ENCODE peak calls at places on chromosome 14, in seven cellular contexts. F is cardiac muscle cell; V is CD4-positive, alpha-beta T cell; K is activated B cell treated with CpG ODN at 0.5 μM for 24 hours; C is A549; S is B cell; A is MCF 10A. M is an unnamed sample.

GRCh38 chr14:70718383-70719123 is 76.8 kb downstream of the TTC9 start:
- DNase-seq in F (no peak), V (no peak), K (no peak), C (peak), S (no peak), A (peak), M (no peak)

GRCh38 chr14:53695692-53696091 is 260.9 kb downstream of the BMP4 start:
- DNase-seq in F (no peak), V (no peak), K (no peak), C (no peak), S (no peak), A (no peak), M (no peak)

GRCh38 chr14:39430762-39431415 is 1.3 kb downstream of the FBXO33 start:
- DNase-seq in F (no peak), V (no peak), K (no peak), C (peak), S (no peak), A (no peak), M (no peak)

GRCh38 chr14:71324767-71325272 is 417.6 kb downstream of the PCNX1 start:
- DNase-seq in F (peak), V (no peak), K (peak), C (no peak), S (peak), A (peak), M (no peak)

GRCh38 chr14:71206123-71206522 is 298.9 kb downstream of the PCNX1 start:
- DNase-seq in F (no peak), V (no peak), K (no peak), C (no peak), S (no peak), A (no peak), M (no peak)

GRCh38 chr14:65927871-65928270 is 515.3 kb downstream of the FUT8 start:
- DNase-seq in F (no peak), V (peak), K (no peak), C (no peak), S (no peak), A (no peak), M (no peak)

GRCh38 chr14:68638817-68639517 is 153.9 kb downstream of the ZFP36L1 start:
- DNase-seq in F (no peak), V (no peak), K (no peak), C (no peak), S (no peak), A (no peak), M (no peak)

GRCh38 chr14:80150301-80150700 is 61.0 kb downstream of the DIO2 start:
- DNase-seq in F (no peak), V (no peak), K (no peak), C (no peak), S (no peak), A (no peak), M (no peak)

GRCh38 chr14:43949410-43949809 is 557.7 kb downstream of the FSCB start:
- DNase-seq in F (no peak), V (no peak), K (no peak), C (no peak), S (no peak), A (no peak), M (no peak)

GRCh38 chr14:91367173-91368171 is 50.1 kb downstream of the CCDC88C start:
- DNase-seq in F (no peak), V (peak), K (peak), C (peak), S (peak), A (peak), M (no peak)

GRCh38 chr14:63766616-63767015 is 38.8 kb upstream of the SGPP1 start:
- DNase-seq in F (no peak), V (no peak), K (no peak), C (no peak), S (no peak), A (no peak), M (no peak)

GRCh38 chr14:74852922-74853530 is 22.9 kb downstream of the PROX2 start:
- DNase-seq in F (no peak), V (no peak), K (no peak), C (no peak), S (no peak), A (no peak), M (no peak)

GRCh38 chr14:77023001-77023996 is 5.2 kb downstream of the IRF2BPL start:
- DNase-seq in F (peak), V (no peak), K (no peak), C (peak), S (no peak), A (peak), M (no peak)

GRCh38 chr14:57290753-57291152 is 22.0 kb downstream of the AP5M1 start:
- DNase-seq in F (no peak), V (no peak), K (no peak), C (no peak), S (no peak), A (no peak), M (no peak)

GRCh38 chr14:50997712-50998111 is 53.4 kb upstream of the PYGL start:
- DNase-seq in F (peak), V (no peak), K (no peak), C (no peak), S (no peak), A (no peak), M (no peak)

GRCh38 chr14:93231129-93231979 is 24.3 kb downstream of the UBR7 start:
- DNase-seq in F (no peak), V (no peak), K (no peak), C (peak), S (no peak), A (no peak), M (no peak)

GRCh38 chr14:64704743-64705405 is 650 bp downstream of the PLEKHG3 start:
- DNase-seq in F (peak), V (no peak), K (no peak), C (no peak), S (peak), A (no peak), M (no peak)

GRCh38 chr14:64808449-64808848 is 71.3 kb downstream of the SPTB start:
- DNase-seq in F (no peak), V (no peak), K (no peak), C (no peak), S (no peak), A (no peak), M (no peak)

GRCh38 chr14:54809767-54810166 is 92.9 kb downstream of the GCH1 start:
- DNase-seq in F (no peak), V (no peak), K (no peak), C (no peak), S (no peak), A (no peak), M (no peak)

GRCh38 chr14:26596722-26597030 is 1.2 kb downstream of the NOVA1 start:
- DNase-seq in F (peak), V (no peak), K (no peak), C (peak), S (no peak), A (no peak), M (no peak)

GRCh38 chr14:92649934-92650545 is 98.4 kb downstream of the LGMN start:
- DNase-seq in F (no peak), V (no peak), K (no peak), C (no peak), S (no peak), A (peak), M (no peak)

GRCh38 chr14:98984719-98985041 is 287.3 kb downstream of the BCL11B start:
- DNase-seq in F (no peak), V (peak), K (no peak), C (no peak), S (no peak), A (no peak), M (no peak)

GRCh38 chr14:78758333-78758732 is 588.2 kb downstream of the NRXN3 start:
- DNase-seq in F (peak), V (no peak), K (no peak), C (peak), S (no peak), A (peak), M (no peak)

GRCh38 chr14:26522985-26523384 is 74.8 kb downstream of the NOVA1 start:
- DNase-seq in F (no peak), V (no peak), K (no peak), C (no peak), S (no peak), A (no peak), M (no peak)

GRCh38 chr14:104370256-104370870 is 209.2 kb upstream of the C14orf180 start:
- DNase-seq in F (peak), V (no peak), K (no peak), C (peak), S (no peak), A (peak), M (no peak)

GRCh38 chr14:70780396-70781075 is 28.8 kb downstream of the MAP3K9 start:
- DNase-seq in F (peak), V (no peak), K (peak), C (no peak), S (peak), A (no peak), M (no peak)

GRCh38 chr14:32711103-32711680 is 227.5 kb upstream of the NPAS3 start:
- DNase-seq in F (peak), V (no peak), K (no peak), C (peak), S (no peak), A (peak), M (no peak)
- TF ChIP-seq CTCF in F (peak), V (no peak), K (no peak), C (peak), S (peak), A (peak), M (no peak)

GRCh38 chr14:24136684-24137528 is 912 bp downstream of the PSME1 start:
- DNase-seq in F (no peak), V (no peak), K (no peak), C (no peak), S (no peak), A (no peak), M (no peak)

GRCh38 chr14:24138396-24139271 is 2.6 kb downstream of the PSME1 start:
- DNase-seq in F (no peak), V (no peak), K (no peak), C (no peak), S (no peak), A (no peak), M (no peak)

GRCh38 chr14:24137529-24138395 is 1.8 kb downstream of the PSME1 start:
- DNase-seq in F (no peak), V (no peak), K (no peak), C (no peak), S (no peak), A (no peak), M (no peak)

GRCh38 chr14:24141030-24141880 is at the start of gene EMC9:
- DNase-seq in F (peak), V (peak), K (peak), C (peak), S (peak), A (peak), M (peak)

DNA sequence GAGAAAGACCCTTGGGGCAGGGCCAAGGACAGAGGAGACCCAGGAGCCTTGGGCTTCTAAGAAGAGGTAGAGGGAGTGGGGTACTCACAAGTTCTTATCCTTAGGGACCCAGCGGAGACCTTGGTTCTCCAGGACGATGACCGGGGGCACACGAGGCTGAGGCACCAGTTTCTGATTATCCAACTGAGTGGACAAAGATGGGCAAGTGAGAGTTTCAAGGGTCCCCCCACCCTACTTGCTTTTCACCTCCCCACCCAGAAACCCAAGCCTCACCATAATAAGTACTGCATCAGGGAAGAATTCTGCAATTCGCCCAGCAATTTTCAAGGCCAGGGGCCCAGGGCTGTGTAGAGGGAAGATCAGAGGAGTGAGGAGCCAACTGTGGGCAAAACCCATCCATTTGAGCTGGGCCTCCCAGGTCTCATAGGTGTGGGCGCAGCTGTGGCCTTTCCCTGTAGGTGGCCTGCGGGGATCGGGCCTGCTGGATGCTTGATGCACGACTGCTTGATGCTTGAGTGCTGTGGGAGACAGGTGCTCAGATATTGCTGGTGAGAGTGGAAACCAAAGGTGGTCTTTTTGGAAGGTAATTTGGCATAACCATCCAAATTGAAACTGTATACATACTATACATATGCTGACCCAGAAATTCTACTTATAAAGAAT is 2.0 kb downstream of the EMC9 start:
- DNase-seq in F (no peak), V (no peak), K (no peak), C (peak), S (no peak), A (no peak), M (no peak)
- TF ChIP-seq CTCF in F (no peak), V (no peak), K (no peak), C (no peak), S (no peak), A (no peak), M (no peak)

DNA sequence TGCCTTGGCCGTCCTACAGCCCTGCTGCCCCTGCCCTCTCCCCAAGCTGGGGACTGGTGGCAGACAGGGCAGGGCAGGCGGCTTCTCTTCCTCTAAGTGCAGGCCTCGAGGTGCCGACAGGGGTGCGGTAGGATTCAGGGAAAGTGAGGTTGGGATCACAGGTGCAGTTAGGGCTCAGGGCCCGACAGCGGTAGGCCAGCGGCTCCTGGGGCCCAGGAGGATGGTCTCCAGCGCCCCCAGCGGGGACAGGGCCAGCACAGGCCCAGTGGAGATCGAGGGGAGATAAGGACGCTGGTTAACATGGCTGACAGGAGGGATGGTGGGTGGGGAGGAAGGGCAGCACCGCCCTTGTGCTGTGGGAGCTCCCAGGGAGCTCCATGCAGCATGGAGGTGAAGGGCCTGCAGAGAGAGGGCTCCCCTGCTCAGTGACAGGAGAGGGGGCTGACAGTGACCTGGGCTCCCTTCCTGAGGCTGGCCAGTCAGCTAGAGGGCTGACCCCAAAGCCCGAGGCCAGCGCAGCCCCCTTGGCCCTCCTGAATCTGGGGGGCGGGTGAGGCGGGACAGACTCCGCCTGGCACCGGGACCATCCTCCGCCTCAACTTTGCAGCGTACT is 860 bp upstream of the CRIP1 start:
- DNase-seq in F (peak), V (peak), K (peak), C (peak), S (peak), A (no peak), M (no peak)
- TF ChIP-seq CTCF in F (peak), V (no peak), K (no peak), C (peak), S (peak), A (no peak), M (no peak)

DNA sequence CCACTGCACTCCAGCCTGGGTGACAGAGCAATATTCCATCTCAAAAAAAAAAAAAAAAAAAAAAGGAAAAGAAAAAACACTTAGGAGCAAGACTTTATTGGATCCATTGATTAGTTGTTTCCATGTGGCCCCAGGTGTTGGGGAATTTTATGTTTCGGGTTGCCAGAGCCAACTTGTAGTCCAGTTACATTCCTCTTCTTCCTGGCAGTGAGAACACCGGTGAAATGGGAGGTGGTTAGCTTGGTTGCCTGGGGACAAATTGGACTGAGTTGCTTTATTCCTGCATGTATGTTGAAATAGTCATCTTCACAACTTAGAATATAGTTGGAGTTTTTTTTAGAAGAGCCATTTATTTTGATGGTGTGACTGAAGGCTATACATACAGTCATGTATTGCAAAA is 12.6 kb downstream of the RCOR1 start:
- DNase-seq in F (no peak), V (no peak), K (no peak), C (no peak), S (no peak), A (peak), M (no peak)
- TF ChIP-seq CTCF in F (no peak), V (no peak), K (no peak), C (no peak), S (no peak), A (no peak), M (no peak)

GRCh38 chr14:96297000-96297399 is 41.0 kb downstream of the BDKRB1 start:
- DNase-seq in F (no peak), V (no peak), K (no peak), C (peak), S (no peak), A (peak), M (no peak)
- TF ChIP-seq CTCF in F (peak), V (peak), K (no peak), C (peak), S (peak), A (peak), M (no peak)

GRCh38 chr14:38248629-38249028 is 7.3 kb downstream of the CLEC14A start:
- DNase-seq in F (peak), V (no peak), K (no peak), C (no peak), S (no peak), A (peak), M (no peak)
- TF ChIP-seq CTCF in F (peak), V (no peak), K (no peak), C (no peak), S (no peak), A (no peak), M (no peak)

GRCh38 chr14:106843376-106843775 is 1317.0 kb downstream of the TMEM121 start:
- DNase-seq in F (no peak), V (no peak), K (no peak), C (no peak), S (no peak), A (no peak), M (no peak)
- TF ChIP-seq CTCF in F (no peak), V (no peak), K (no peak), C (no peak), S (peak), A (no peak), M (no peak)

DNA sequence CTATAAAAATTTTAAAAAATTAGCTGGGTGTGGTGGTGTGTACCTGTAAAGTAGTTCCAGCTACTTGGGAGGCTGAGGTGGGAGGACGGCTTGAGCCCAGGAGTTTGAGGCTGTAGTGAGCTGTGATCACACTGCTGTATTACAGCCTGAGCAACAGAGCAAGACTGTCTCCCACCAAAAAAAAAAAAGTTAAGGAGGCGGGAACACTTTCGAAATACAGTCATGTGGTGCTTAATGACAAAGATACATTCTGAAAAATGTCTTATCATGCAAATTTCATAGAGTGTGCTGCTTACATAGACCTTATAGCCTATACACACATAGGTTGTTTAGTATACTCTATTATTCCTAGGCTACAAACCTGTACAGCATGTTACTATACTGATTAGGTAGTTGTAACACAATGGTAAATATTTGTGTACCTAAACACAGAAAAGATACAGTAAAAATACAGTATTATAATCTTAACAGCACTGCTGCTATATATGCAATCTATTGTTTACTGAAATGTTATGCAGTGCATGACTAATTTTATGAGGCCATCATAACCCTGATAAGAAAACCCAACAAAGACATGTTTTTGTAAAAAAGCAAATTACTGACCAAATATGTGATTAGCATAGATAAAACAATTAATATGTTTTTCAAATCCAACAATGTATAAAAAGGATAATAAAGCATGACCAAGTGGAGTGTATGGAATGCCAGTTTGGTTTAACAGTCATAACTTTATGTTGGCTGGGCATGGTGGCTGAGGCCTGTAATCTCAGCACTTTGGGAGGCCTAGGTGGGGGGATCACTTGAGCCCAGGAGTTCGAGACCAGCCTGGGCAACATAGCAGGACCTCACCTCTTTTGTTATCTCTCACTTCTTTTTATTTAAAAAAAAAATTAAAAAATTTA is 11.4 kb downstream of the EIF2S1 start:
- DNase-seq in F (no peak), V (no peak), K (no peak), C (no peak), S (no peak), A (no peak), M (no peak)
- TF ChIP-seq CTCF in F (no peak), V (no peak), K (no peak), C (no peak), S (no peak), A (no peak), M (no peak)

M was measured in omental fat pad.